ENCODE peak calls at places on chromosomes 2 and 18, in six cellular contexts. D is right cardiac atrium; B is CD4-positive, alpha-beta memory T cell; M is adrenal gland; F is IMR-90; O is OCI-LY7. H is an unnamed sample.

GRCh38 chr2:99354060-99354459 is 16.9 kb downstream of the EIF5B start:
- DNase-seq in F (peak; percentile 46), B (no peak), D (no peak), M (no peak), O (no peak), H (no peak)

GRCh38 chr2:26477911-26478253 is at the start of gene OTOF:
- DNase-seq in O (no peak), F (peak; percentile 68), D (peak; percentile 84), B (no peak), M (peak; percentile 91), H (no peak)

GRCh38 chr2:71531522-71532047 is 78.2 kb downstream of the DYSF start:
- DNase-seq in O (no peak), M (no peak), F (peak; percentile 25), B (no peak), D (no peak), H (no peak)

GRCh38 chr18:34549367-34549766 is 160.7 kb upstream of the DTNA start:
- DNase-seq in F (no peak), D (no peak), B (no peak), O (no peak), M (no peak), H (no peak)

GRCh38 chr18:6509417-6510198 is 94.9 kb upstream of the L3MBTL4 start:
- DNase-seq in B (no peak), O (no peak), D (no peak), M (peak; percentile 58), F (no peak), H (no peak)

GRCh38 chr2:216142540-216142939 is 33.4 kb downstream of the XRCC5 start:
- DNase-seq in F (peak; percentile 91), M (no peak), D (no peak), B (no peak), O (no peak), H (no peak)

GRCh38 chr2:172081248-172082022 is 3.9 kb upstream of the DLX1 start:
- DNase-seq in B (no peak), F (no peak), O (no peak), D (no peak), M (no peak), H (no peak)

GRCh38 chr2:3486047-3487027 is 33.0 kb downstream of the ADI1 start:
- DNase-seq in B (no peak), F (no peak), D (no peak), O (no peak), M (peak; percentile 46), H (no peak)

GRCh38 chr2:240602266-240603050 is 15.9 kb downstream of the CAPN10 start:
- DNase-seq in D (no peak), F (no peak), B (no peak), O (no peak), M (no peak), H (no peak)

GRCh38 chr2:221304916-221305315 is 267.2 kb downstream of the EPHA4 start:
- DNase-seq in D (no peak), F (no peak), O (peak; percentile 57), B (no peak), M (no peak), H (no peak)

GRCh38 chr2:881204-881918 is 69.3 kb upstream of the SNTG2 start:
- DNase-seq in B (no peak), M (peak; percentile 69), F (no peak), D (no peak), O (no peak), H (no peak)

GRCh38 chr18:69400253-69400975 is at the start of gene DOK6:
- DNase-seq in F (peak; percentile 69), B (no peak), D (peak; percentile 73), M (peak; percentile 63), O (no peak), H (no peak)

GRCh38 chr18:50428531-50429206 is 53.8 kb downstream of the SKA1 start:
- DNase-seq in F (no peak), O (no peak), M (no peak), B (no peak), D (no peak), H (no peak)

GRCh38 chr18:1015777-1016176 is 111.1 kb downstream of the ADCYAP1 start:
- DNase-seq in D (no peak), B (no peak), F (no peak), O (no peak), M (no peak), H (no peak)

GRCh38 chr2:233163486-233164103 is 87.9 kb upstream of the ATG16L1 start:
- DNase-seq in B (no peak), M (no peak), O (no peak), D (no peak), F (no peak), H (no peak)
- H3K4me1 ChIP-seq in B (peaks cover 33% of the 10 kb centered on the region), M (no peaks in the 10 kb centered on the region), O (no peaks in the 10 kb centered on the region), D (no peaks in the 10 kb centered on the region), F (no peaks in the 10 kb centered on the region), H (peaks cover 10% of the 10 kb centered on the region)

GRCh38 chr2:218956039-218956438 is 3.4 kb upstream of the CDK5R2 start:
- DNase-seq in O (no peak), M (no peak), B (no peak), F (no peak), D (no peak), H (no peak)

GRCh38 chr2:218954541-218955300 is 4.7 kb upstream of the CDK5R2 start:
- DNase-seq in D (no peak), F (no peak), O (no peak), M (no peak), B (no peak), H (no peak)

GRCh38 chr2:218957685-218958084 is 1.8 kb upstream of the CDK5R2 start:
- DNase-seq in M (no peak), B (no peak), O (no peak), D (no peak), F (no peak), H (no peak)

GRCh38 chr2:218952160-218952559 is 7.3 kb upstream of the CDK5R2 start:
- DNase-seq in O (no peak), M (no peak), B (no peak), D (no peak), F (no peak), H (no peak)

DNA sequence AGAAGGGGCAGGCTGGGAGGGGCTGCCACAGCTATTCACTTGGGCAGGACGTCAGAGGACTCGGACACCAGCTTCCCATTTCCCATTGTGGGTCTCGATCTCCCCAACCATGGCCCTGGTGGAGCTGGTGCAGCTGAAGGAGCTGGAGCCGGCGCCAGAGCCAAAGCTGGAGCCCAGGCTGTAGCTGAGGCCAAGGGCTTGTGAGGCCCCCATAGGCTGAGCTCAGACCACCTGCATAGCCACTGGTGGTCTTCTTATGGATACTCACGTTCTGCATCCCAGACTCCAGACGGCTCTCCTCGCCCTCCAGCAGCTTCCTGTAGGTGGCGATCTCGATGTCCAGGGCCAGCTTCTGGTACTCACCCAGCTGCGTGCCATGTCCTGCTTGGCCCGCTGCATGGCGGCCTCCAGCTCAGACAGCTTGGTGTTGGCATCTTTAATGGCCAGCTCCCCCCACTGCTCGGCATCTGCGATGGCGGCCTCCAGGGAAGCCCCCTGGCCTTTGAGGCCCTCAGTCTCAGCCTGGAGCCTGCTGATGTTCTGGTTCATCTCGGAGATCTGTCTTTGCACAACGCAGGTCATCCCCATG is 6.0 kb upstream of the CDK5R2 start:
- DNase-seq in O (no peak), M (no peak), F (no peak), B (no peak), D (no peak), H (no peak)
- H3K27ac ChIP-seq in O (no peak overlapping the region), M (no peak overlapping the region), F (no peak overlapping the region), B (no peak overlapping the region), D (no peak overlapping the region), H (no peak overlapping the region)

GRCh38 chr18:48943333-48943732 is 7.4 kb downstream of the SMAD7 start:
- DNase-seq in M (no peak), B (no peak), O (no peak), D (no peak), F (no peak), H (no peak)

GRCh38 chr18:48942086-48942485 is 8.7 kb downstream of the SMAD7 start:
- DNase-seq in B (no peak), D (no peak), F (no peak), M (no peak), O (no peak), H (no peak)

GRCh38 chr18:48944634-48945033 is 6.1 kb downstream of the SMAD7 start:
- DNase-seq in B (no peak), D (peak; percentile 43), F (peak; percentile 57), M (no peak), O (no peak), H (peak; percentile 67)

GRCh38 chr18:48942554-48943261 is 8.1 kb downstream of the SMAD7 start:
- DNase-seq in F (peak; percentile 92), B (no peak), O (no peak), D (no peak), M (peak; percentile 93), H (peak; percentile 62)

DNA sequence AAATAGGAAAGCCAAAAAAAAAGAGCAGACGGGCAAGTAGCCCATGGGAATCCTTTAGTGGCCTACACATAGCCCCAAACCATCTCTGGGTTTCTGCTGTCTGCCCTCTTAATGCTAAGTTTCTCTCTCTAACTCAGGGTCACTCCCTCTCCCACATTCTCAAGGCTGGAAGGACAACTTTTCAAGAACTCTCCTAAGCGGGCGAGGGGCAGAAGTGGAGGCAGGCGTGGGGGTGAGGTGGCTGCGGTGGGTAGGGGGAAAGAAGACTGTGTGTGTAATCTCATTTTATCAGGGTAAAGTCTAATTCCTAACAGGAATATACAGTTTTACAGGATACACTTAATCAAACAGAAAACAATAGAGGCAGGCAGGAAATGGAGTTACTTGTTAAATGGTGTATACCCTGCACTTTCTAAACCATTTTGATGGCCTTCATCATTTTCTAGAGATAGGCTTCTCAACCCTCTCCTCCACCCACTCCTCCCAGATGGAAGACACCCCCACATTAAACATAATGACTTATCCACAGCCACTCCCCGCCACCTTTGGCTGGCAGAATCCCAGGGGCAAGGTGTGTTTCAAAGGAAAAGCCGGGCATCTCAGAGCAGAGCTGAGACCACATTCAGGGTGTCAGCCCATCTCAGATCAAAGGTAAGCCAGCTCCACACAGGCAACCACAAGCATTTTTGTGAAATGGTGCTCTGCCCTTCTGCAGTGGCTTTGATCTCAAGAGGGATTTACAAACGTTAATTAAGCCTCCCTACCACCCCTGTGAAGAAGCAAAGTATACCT is 6.8 kb downstream of the SMAD7 start:
- DNase-seq in M (no peak), F (no peak), O (no peak), D (no peak), B (peak; percentile 43), H (no peak)
- H3K4me1 ChIP-seq in M (peaks cover 92% of the 10 kb centered on the region), F (peaks cover 54% of the 10 kb centered on the region), O (peaks cover 28% of the 10 kb centered on the region), D (peaks cover 29% of the 10 kb centered on the region), B (peaks cover 95% of the 10 kb centered on the region), H (peaks cover 16% of the 10 kb centered on the region)

GRCh38 chr2:222734690-222735014 is 63.2 kb downstream of the MOGAT1 start:
- DNase-seq in D (no peak), F (no peak), O (peak; percentile 29), M (no peak), B (no peak), H (no peak)

GRCh38 chr2:222733846-222734689 is 62.6 kb downstream of the MOGAT1 start:
- DNase-seq in M (no peak), O (no peak), D (peak; percentile 54), B (no peak), F (no peak), H (no peak)

GRCh38 chr2:222733470-222733845 is 62.0 kb downstream of the MOGAT1 start:
- DNase-seq in D (no peak), B (no peak), F (no peak), O (no peak), M (no peak), H (no peak)

GRCh38 chr2:222731183-222731582 is 59.7 kb downstream of the MOGAT1 start:
- DNase-seq in B (no peak), F (peak; percentile 56), O (no peak), D (no peak), M (no peak), H (no peak)

DNA sequence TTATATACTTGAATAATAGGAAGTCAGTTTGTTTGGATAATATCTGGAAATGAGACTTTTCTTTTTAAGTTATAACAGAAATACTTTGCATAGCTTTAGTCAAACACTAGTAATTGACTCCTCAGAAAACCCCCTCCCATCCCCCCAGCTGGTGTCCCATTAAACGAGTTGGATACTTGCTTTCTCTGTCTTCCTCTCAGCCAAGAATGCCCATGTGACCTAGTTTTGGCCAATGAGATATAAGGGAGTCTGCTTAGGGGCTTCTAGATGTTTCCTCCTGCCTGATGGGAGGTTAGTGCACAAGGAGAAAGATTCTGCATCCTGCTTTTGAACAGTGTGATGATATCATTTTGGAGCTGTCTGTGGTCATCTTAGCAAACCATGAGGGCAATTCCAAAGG is 61.3 kb downstream of the MOGAT1 start:
- DNase-seq in B (no peak), M (no peak), D (no peak), F (no peak), O (no peak), H (no peak)
- H3K27ac ChIP-seq in B (no peak overlapping the region), M (no peak overlapping the region), D (no peak overlapping the region), F (peak overlapping the region; percentile 41), O (no peak overlapping the region), H (no peak overlapping the region)